ENCODE peak calls at places on chromosomes 16 and 17, in eight cellular contexts. H is mucosa of descending colon, Q is spleen, F is fibroblast of lung, P is GM23248, U is body of pancreas, N is mesenchymal stem cell, J is lung. X is an unnamed sample.

GRCh38 chr16:57912529-57913260 is 58.2 kb downstream of the CNGB1 start:
- DNase-seq in H (no peak), Q (no peak), F (no peak), P (no peak), U (no peak), N (no peak), J (no peak), X (no peak)

GRCh38 chr17:68033636-68034451 is 1.7 kb upstream of the KPNA2 start:
- DNase-seq in H (no peak), Q (no peak), F (peak; percentile 83), P (peak; percentile 42), U (no peak), N (peak; percentile 68), J (no peak), X (no peak)

GRCh38 chr17:37725601-37726146 is 19.2 kb downstream of the HNF1B start:
- DNase-seq in H (peak; percentile 83), Q (no peak), F (no peak), P (no peak), U (peak; percentile 15), N (no peak), J (no peak), X (no peak)

GRCh38 chr17:38922538-38923291 is 2.7 kb upstream of the LASP1NB start:
- DNase-seq in H (no peak), Q (peak; percentile 68), F (peak; percentile 65), P (peak; percentile 54), U (peak; percentile 84), N (peak; percentile 61), J (peak; percentile 65), X (no peak)

GRCh38 chr16:57999971-58000705 is at the start of gene ZNF319:
- DNase-seq in H (peak; percentile 53), Q (peak; percentile 89), F (peak; percentile 24), P (peak; percentile 65), U (no peak), N (no peak), J (no peak), X (no peak)

GRCh38 chr17:78142113-78142861 is 3.9 kb upstream of the C17orf99 start:
- DNase-seq in H (peak; percentile 81), Q (no peak), F (peak; percentile 69), P (peak; percentile 71), U (peak; percentile 92), N (peak; percentile 60), J (peak; percentile 69), X (no peak)

GRCh38 chr17:65527857-65528591 is 33.4 kb downstream of the AXIN2 start:
- DNase-seq in H (no peak), Q (peak; percentile 51), F (no peak), P (no peak), U (no peak), N (no peak), J (no peak), X (no peak)

GRCh38 chr17:38455288-38455915 is 27.1 kb downstream of the ARHGAP23 start:
- DNase-seq in H (no peak), Q (no peak), F (no peak), P (no peak), U (no peak), N (peak; percentile 14), J (no peak), X (no peak)

GRCh38 chr16:69171325-69172095 is 15.5 kb upstream of the SNTB2 start:
- DNase-seq in H (no peak), Q (no peak), F (peak; percentile 90), P (peak; percentile 44), U (no peak), N (peak; percentile 47), J (no peak), X (no peak)

GRCh38 chr17:17763734-17764133 is 73.1 kb downstream of the SREBF1 start:
- DNase-seq in H (no peak), Q (no peak), F (no peak), P (no peak), U (no peak), N (no peak), J (no peak), X (no peak)

GRCh38 chr17:66667491-66668030 is 167.4 kb upstream of the CACNG5 start:
- DNase-seq in H (no peak), Q (no peak), F (no peak), P (no peak), U (no peak), N (no peak), J (no peak), X (peak; percentile 74)

GRCh38 chr16:4661661-4662060 is 31.7 kb upstream of the NUDT16L1 start:
- DNase-seq in H (no peak), Q (no peak), F (peak; percentile 51), P (no peak), U (no peak), N (no peak), J (peak; percentile 56), X (no peak)

GRCh38 chr16:30541502-30542329 is 7.1 kb upstream of the ZNF747 start:
- DNase-seq in H (no peak), Q (no peak), F (peak; percentile 69), P (peak; percentile 61), U (no peak), N (peak; percentile 78), J (no peak), X (no peak)

GRCh38 chr16:23223368-23223767 is 40.8 kb downstream of the SCNN1G start:
- DNase-seq in H (no peak), Q (no peak), F (no peak), P (no peak), U (no peak), N (no peak), J (no peak), X (no peak)

GRCh38 chr17:40607641-40608040 is 40.0 kb downstream of the SMARCE1 start:
- DNase-seq in H (no peak), Q (no peak), F (no peak), P (no peak), U (no peak), N (no peak), J (peak; percentile 26), X (peak; percentile 68)

GRCh38 chr16:84603115-84603816 is 14.6 kb downstream of the COTL1 start:
- DNase-seq in H (peak; percentile 62), Q (peak; percentile 91), F (peak; percentile 98), P (peak; percentile 99), U (peak; percentile 60), N (peak; percentile 99), J (peak; percentile 76), X (no peak)
- H3K4me3 ChIP-seq in H (no peak overlapping the region), Q (peak overlapping the region; percentile 4), F (peak overlapping the region; percentile 35), P (peak overlapping the region; percentile 33), U (no peak overlapping the region), N (peak overlapping the region; percentile 64), J (no peak overlapping the region), X (peak overlapping the region; percentile 30)

DNA sequence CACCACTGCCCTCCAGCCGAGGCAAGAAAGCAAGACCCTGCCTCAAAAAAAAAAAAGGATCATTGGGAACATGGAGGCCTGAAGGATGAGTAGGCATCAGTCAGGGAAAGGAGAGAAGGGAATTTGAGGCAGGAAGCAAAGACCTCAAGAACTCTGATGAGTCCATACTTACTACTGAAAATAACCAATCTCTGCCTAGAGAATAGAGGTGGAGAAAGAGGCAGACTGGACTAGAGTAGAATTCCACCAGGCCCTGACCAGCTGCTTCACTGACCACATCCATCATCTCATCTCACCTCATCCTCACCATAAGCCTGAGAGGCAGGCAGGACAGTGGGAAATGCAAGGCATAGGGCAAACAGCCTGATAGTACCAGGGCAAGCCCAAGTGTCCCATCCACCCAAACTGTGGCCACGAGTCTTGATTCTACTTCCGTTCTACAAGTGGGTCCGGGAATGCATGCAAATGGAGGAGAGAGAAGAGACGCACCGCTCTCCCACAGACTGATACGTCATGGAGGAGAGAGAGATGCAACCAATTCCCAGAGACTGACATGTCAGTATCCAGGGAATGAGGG is 17.1 kb downstream of the ANKRD11 start:
- DNase-seq in H (no peak), Q (no peak), F (peak; percentile 12), P (no peak), U (no peak), N (no peak), J (no peak), X (no peak)
- H3K4me1 ChIP-seq in H (peaks cover 50% of the 10 kb centered on the region), Q (peaks cover 99% of the 10 kb centered on the region), F (peaks cover 14% of the 10 kb centered on the region), P (peaks cover 57% of the 10 kb centered on the region), U (peaks cover 73% of the 10 kb centered on the region), N (peaks cover 27% of the 10 kb centered on the region), J (peaks cover 33% of the 10 kb centered on the region), X (peaks cover 95% of the 10 kb centered on the region)

GRCh38 chr17:41986634-41987033 is 20.0 kb downstream of the CNP start:
- DNase-seq in H (no peak), Q (no peak), F (no peak), P (no peak), U (no peak), N (no peak), J (no peak), X (no peak)

GRCh38 chr17:41987642-41988041 is 21.0 kb downstream of the CNP start:
- DNase-seq in H (no peak), Q (no peak), F (no peak), P (peak; percentile 16), U (no peak), N (no peak), J (no peak), X (no peak)

GRCh38 chr17:41989702-41990419 is 23.3 kb downstream of the CNP start:
- DNase-seq in H (no peak), Q (no peak), F (no peak), P (no peak), U (no peak), N (no peak), J (no peak), X (no peak)

GRCh38 chr17:41985919-41986318 is 19.3 kb downstream of the CNP start:
- DNase-seq in H (no peak), Q (no peak), F (no peak), P (no peak), U (no peak), N (no peak), J (no peak), X (no peak)

DNA sequence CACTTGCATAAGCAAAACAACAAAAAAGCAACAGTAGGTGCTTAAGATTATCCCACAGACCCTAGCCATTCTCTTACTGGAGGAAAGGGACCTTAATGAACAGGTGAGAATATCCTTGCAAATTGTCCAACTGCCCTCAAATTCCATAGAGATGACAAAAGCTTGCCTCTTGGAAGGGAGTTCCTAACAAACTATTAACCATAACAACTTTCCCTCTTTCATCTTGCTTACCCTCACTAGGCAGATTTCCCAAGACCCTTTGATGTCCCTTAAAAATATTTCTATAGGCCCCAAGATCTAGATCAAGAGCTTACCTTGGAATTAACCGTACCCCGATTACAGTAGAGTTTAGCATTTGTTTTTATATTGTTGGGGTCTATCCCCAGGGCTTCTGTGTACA is 21.8 kb downstream of the CNP start:
- DNase-seq in H (no peak), Q (no peak), F (no peak), P (no peak), U (no peak), N (no peak), J (no peak), X (no peak)
- H3K36me3 ChIP-seq in H (no peaks in the 10 kb centered on the region), Q (peaks cover 93% of the 10 kb centered on the region), F (peaks cover 9% of the 10 kb centered on the region), P (peaks cover 81% of the 10 kb centered on the region), U (peaks cover 8% of the 10 kb centered on the region), N (peaks cover 95% of the 10 kb centered on the region), J (peaks cover 46% of the 10 kb centered on the region), X (peaks cover 60% of the 10 kb centered on the region)

DNA sequence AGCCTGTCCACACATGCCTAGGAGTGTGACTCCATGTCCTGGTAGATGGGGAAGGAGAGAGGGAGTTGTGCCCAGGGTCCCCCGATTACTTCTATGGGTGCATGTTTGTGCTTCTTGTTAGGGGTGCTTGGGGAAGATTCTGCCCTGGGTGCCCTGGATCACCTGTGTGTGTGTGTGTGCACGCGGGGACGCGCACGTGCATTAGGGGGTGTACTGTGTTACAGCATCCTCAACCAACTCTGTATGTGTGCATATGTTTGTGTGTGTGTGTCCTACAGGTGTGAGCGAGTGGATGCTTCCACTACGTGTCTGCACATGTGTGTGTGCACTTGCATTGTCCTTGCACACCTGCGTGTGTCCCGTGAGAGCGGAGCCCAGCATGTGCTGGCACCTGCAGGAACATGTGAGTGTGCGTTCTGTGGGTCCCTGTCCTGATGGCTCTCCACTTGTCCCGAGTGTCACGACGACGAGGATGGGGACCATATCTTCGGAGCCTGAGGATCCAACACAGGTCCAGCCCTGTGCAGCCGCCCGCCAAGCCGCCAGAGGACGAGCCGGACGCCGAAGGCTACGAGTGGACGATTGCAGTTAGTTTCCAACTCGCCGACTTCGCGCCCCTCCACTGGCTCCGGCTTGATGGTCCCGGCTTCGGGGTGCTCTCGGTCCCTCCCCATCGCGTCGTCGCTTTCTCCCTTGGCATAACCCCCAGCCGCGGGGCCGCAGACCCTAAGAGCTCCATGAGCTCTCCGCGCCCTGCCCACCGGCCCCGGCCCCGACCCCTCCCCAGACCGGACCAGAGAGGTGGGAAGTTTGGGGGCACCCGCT is 6.0 kb upstream of the TBC1D3B start:
- DNase-seq in H (no peak), Q (peak; percentile 86), F (peak; percentile 16), P (peak; percentile 67), U (no peak), N (no peak), J (no peak), X (no peak)
- H3K4me3 ChIP-seq in H (peak overlapping the region; percentile 29), Q (peak overlapping the region; percentile 59), F (peak overlapping the region; percentile 46), P (peak overlapping the region; percentile 75), U (peak overlapping the region; percentile 66), N (peak overlapping the region; percentile 74), J (peak overlapping the region; percentile 1), X (no peak overlapping the region)

X was measured in CD4-positive, alpha-beta memory T cell.